ENCODE peak calls at places on chromosomes 6 and 20, in four cellular contexts. P is stomach, R is ovary, K is SK-N-SH. N is an unnamed sample.

GRCh38 chr6:55869731-55870130 is 5.7 kb downstream of the BMP5 start:
- DNase-seq in P (no peak), R (no peak), K (peak; percentile 0), N (no peak)

GRCh38 chr20:11411765-11412164 is 505.9 kb upstream of the BTBD3 start:
- DNase-seq in P (no peak), R (no peak), K (no peak), N (no peak)

GRCh38 chr6:71205336-71205956 is 83.2 kb upstream of the OGFRL1 start:
- DNase-seq in P (no peak), R (no peak), K (no peak), N (no peak)

GRCh38 chr6:116467096-116467495 is 5.9 kb downstream of the CALHM6 start:
- DNase-seq in P (no peak), R (no peak), K (no peak), N (no peak)

GRCh38 chr6:28988536-28989415 is 16.3 kb downstream of the ZNF311 start:
- DNase-seq in P (peak; percentile 39), R (no peak), K (peak; percentile 47), N (peak; percentile 16)

GRCh38 chr6:133254552-133255228 is 13.5 kb downstream of the EYA4 start:
- DNase-seq in P (no peak), R (no peak), K (no peak), N (peak; percentile 28)

GRCh38 chr6:150987371-150987828 is 121.9 kb downstream of the MTHFD1L start:
- DNase-seq in P (no peak), R (no peak), K (no peak), N (peak; percentile 39)

GRCh38 chr6:17115251-17116089 is 13.6 kb downstream of the STMND1 start:
- DNase-seq in P (no peak), R (no peak), K (no peak), N (peak; percentile 72)

GRCh38 chr6:54267798-54268197 is 40.4 kb upstream of the TINAG start:
- DNase-seq in P (no peak), R (no peak), K (peak; percentile 3), N (peak; percentile 3)

GRCh38 chr20:47327711-47328110 is 28.8 kb downstream of the ZMYND8 start:
- DNase-seq in P (no peak), R (no peak), K (no peak), N (no peak)

GRCh38 chr6:43790031-43790430 is 20.0 kb downstream of the VEGFA start:
- DNase-seq in P (no peak), R (no peak), K (no peak), N (no peak)

GRCh38 chr6:156589281-156589680 is 187.9 kb upstream of the ARID1B start:
- DNase-seq in P (no peak), R (no peak), K (no peak), N (no peak)

GRCh38 chr6:125746731-125747588 is 2.5 kb upstream of the HEY2 start:
- DNase-seq in P (peak; percentile 60), R (peak; percentile 52), K (no peak), N (peak; percentile 27)

GRCh38 chr20:44702776-44703175 is 12.4 kb upstream of the CCN5 start:
- DNase-seq in P (peak; percentile 88), R (peak; percentile 97), K (no peak), N (no peak)

GRCh38 chr6:150977276-150977675 is 111.8 kb downstream of the MTHFD1L start:
- DNase-seq in P (no peak), R (no peak), K (no peak), N (no peak)

GRCh38 chr20:1952737-1953530 is 40.9 kb downstream of the PDYN start:
- DNase-seq in P (no peak), R (no peak), K (no peak), N (no peak)

GRCh38 chr6:120147218-120147871 is 797.8 kb upstream of the MAN1A1 start:
- DNase-seq in P (no peak), R (no peak), K (no peak), N (peak; percentile 1)

GRCh38 chr20:49770634-49771033 is 42.0 kb upstream of the SLC9A8 start:
- DNase-seq in P (no peak), R (no peak), K (no peak), N (no peak)

GRCh38 chr20:49779972-49780371 is 32.7 kb upstream of the SLC9A8 start:
- DNase-seq in P (no peak), R (no peak), K (no peak), N (no peak)

DNA sequence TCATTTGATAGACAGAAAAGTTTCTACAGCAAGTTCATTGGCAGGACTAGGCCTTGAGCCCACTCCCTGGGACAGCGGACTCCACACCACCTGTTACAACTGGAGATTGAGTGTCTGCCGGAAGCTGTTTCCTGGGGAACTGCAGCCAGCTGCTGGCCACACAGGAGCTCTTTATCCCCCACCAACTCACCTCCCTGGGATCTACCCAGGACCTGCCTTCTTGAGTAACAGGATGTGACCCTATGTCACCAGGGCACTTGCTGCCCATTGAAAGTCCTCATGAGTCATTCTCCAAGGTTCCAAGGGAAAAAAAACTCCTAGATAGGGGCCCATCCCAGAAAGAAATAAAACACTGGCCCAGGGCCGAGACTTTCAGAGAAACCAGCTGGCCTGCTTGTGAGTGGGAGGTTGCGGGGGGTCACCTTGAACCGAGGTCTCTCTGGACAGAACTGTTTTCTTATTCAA is 37.4 kb upstream of the SLC9A8 start:
- DNase-seq in P (peak; percentile 84), R (peak; percentile 84), K (no peak), N (peak; percentile 90)
- TF ChIP-seq EP300 in P (no peak), R (peak; percentile 59), K (no peak), N (peak; percentile 85)

GRCh38 chr6:40336986-40337780 is 250.0 kb downstream of the LRFN2 start:
- DNase-seq in P (no peak), R (no peak), K (no peak), N (no peak)
- TF ChIP-seq EP300 in P (no peak), R (no peak), K (no peak), N (no peak)

GRCh38 chr20:50415516-50416268 is 94.5 kb upstream of the PTPN1 start:
- DNase-seq in P (peak; percentile 100), R (peak; percentile 99), K (peak; percentile 79), N (peak; percentile 39)
- TF ChIP-seq EP300 in P (peak; percentile 100), R (peak; percentile 100), K (no peak), N (peak; percentile 57)

DNA sequence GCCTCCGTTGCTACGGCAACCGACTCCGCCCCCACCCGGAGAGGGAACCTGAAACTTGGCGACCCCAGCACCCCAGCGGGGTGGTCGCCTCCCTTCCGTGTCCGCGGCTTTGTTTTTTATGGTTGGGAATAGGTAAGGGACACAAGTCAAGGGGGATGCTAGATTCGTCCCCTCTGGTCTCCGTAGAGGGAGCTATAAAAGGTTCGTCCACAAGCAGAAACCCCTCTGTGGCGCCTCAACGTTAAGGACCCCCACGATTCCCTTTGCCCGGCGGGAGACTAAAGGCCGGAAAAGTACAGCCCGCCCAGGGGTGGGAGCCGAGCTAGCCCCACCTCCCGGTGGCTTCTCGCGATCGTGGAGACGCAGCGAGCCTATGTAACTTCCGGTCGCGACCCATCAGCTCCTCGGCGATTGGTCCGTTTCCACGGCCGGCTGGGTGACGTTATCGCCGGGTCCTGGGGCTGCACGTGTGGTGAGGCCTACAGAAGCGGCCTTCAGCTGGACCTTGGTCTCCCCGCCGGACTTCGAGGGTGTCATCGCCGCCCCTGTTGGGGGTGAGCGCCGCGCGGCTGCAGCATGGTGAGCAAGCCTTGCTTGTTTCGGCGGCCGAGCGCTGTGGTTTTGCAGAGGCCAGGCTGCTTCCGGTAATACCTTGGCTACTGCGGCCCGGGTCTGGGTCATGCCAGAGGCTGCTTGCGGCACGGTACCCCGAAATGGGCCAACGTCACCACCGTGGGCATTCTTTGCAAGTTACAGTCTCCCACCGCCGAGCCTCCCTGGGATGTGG is at the start of gene LTV1:
- DNase-seq in P (peak; percentile 96), R (peak; percentile 97), K (peak; percentile 97), N (peak; percentile 91)
- TF ChIP-seq EP300 in P (no peak), R (no peak), K (no peak), N (no peak)

GRCh38 chr6:139970591-139970991 is 596.1 kb upstream of the CITED2 start:
- DNase-seq in P (no peak), R (no peak), K (no peak), N (no peak)

GRCh38 chr6:139972116-139972515 is 597.7 kb upstream of the CITED2 start:
- DNase-seq in P (no peak), R (no peak), K (no peak), N (no peak)

GRCh38 chr6:139977887-139978332 is 603.5 kb upstream of the CITED2 start:
- DNase-seq in P (no peak), R (no peak), K (no peak), N (peak; percentile 62)

GRCh38 chr6:139979021-139979721 is 604.7 kb upstream of the CITED2 start:
- DNase-seq in P (no peak), R (no peak), K (no peak), N (no peak)

DNA sequence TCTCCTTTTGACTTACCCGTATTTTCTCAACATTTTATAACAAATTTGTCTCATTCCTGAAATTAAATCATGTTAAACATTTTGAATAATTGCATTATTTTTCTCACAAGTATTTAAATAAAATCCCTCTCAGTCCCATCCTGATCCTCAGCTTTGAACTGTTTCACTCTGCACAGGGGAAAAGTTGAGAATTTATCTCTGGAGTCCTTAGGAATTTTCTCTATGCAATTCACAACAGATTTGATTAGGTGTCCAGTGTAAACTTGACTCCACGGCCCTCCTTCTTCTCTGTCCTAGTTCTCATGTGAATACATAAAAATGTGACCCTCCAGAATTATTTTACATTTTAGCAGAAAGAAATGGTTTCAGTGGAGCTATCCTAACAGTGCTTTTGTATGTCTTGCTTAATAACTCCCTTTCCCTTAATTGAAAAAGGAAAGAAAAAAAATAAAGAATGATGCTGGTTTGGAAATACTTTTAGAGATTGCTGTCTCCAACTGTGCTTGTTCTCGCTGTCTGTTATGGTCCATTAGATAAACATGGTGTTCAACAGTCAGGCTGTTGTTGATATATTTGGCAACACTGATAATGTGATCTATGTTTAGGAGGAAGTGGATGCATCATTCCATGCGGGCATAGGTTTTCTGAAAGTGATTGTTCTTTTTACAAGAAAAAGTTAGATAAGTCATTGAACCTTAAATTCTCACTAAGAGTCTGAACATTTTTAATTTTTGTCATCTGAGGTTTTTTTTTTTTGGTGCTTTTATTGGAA is 599.3 kb upstream of the CITED2 start:
- DNase-seq in P (no peak), R (no peak), K (no peak), N (peak; percentile 29)
- TF ChIP-seq EP300 in P (no peak), R (no peak), K (no peak), N (no peak)

DNA sequence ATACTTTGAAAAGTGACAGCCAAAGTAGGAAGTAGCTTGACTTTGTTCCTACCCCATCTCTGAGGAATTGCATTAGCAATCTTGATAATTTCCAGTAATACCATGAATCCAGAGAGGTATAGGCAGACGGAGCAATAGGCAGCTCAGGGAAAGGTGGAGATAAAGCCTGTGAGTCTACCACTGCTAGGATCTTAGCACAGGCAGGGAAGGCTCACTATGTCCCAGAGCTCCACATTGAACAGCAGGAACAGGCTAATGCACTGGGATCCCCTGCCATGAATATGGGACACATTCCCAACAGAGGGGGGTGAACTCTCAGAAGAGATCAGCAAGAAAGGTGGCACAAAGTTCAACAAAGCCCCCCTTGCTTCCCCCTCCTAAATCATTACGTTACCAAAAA is 30.7 kb downstream of the MCM8 start:
- DNase-seq in P (no peak), R (no peak), K (no peak), N (no peak)
- TF ChIP-seq EP300 in P (no peak), R (no peak), K (no peak), N (no peak)

GRCh38 chr6:107624541-107624940 is 134.6 kb downstream of the SOBP start:
- DNase-seq in P (no peak), R (no peak), K (no peak), N (no peak)
- TF ChIP-seq EP300 in P (no peak), R (no peak), K (no peak), N (no peak)